ENCODE peak calls at places on chromosomes 7 and 10, in five cellular contexts. One of them, this sample, is unnamed.

GRCh38 chr10:28555358-28555757 is 22.4 kb downstream of the WAC start:
- DNase-seq in transverse colon: no peak
- DNase-seq in dorsolateral prefrontal cortex: no peak
- DNase-seq in thoracic aorta: no peak
- DNase-seq in PC-3: no peak
- DNase-seq in this sample: no peak

GRCh38 chr7:154480817-154481216 is 428.6 kb downstream of the DPP6 start:
- DNase-seq in thoracic aorta: no peak
- DNase-seq in PC-3: no peak
- DNase-seq in transverse colon: no peak
- DNase-seq in dorsolateral prefrontal cortex: no peak
- DNase-seq in this sample: no peak

GRCh38 chr10:6612371-6612770 is 32.3 kb upstream of the PRKCQ start:
- DNase-seq in thoracic aorta: no peak
- DNase-seq in dorsolateral prefrontal cortex: no peak
- DNase-seq in PC-3: no peak
- DNase-seq in transverse colon: no peak
- DNase-seq in this sample: peak; percentile 59

GRCh38 chr7:74365320-74366022 is 76.3 kb downstream of the CLIP2 start:
- DNase-seq in thoracic aorta: peak; percentile 17
- DNase-seq in PC-3: peak; percentile 40
- DNase-seq in transverse colon: peak; percentile 84
- DNase-seq in dorsolateral prefrontal cortex: peak; percentile 89
- DNase-seq in this sample: no peak

GRCh38 chr7:9776900-9777299 is 1196.8 kb upstream of the PHF14 start:
- DNase-seq in transverse colon: no peak
- DNase-seq in thoracic aorta: no peak
- DNase-seq in dorsolateral prefrontal cortex: no peak
- DNase-seq in PC-3: no peak
- DNase-seq in this sample: no peak

GRCh38 chr7:123607423-123607975 is 5.9 kb downstream of the ASB15 start:
- DNase-seq in PC-3: no peak
- DNase-seq in transverse colon: no peak
- DNase-seq in dorsolateral prefrontal cortex: no peak
- DNase-seq in thoracic aorta: no peak
- DNase-seq in this sample: no peak

GRCh38 chr7:19397917-19398316 is 252.7 kb upstream of the FERD3L start:
- DNase-seq in transverse colon: no peak
- DNase-seq in PC-3: peak; percentile 77
- DNase-seq in dorsolateral prefrontal cortex: no peak
- DNase-seq in thoracic aorta: no peak
- DNase-seq in this sample: no peak

GRCh38 chr10:79274279-79275104 is 72.8 kb upstream of the PPIF start:
- DNase-seq in transverse colon: peak; percentile 64
- DNase-seq in dorsolateral prefrontal cortex: peak; percentile 95
- DNase-seq in thoracic aorta: peak; percentile 71
- DNase-seq in PC-3: no peak
- DNase-seq in this sample: no peak

GRCh38 chr10:124962421-124962820 is 20.5 kb downstream of the ZRANB1 start:
- DNase-seq in dorsolateral prefrontal cortex: no peak
- DNase-seq in PC-3: peak; percentile 6
- DNase-seq in transverse colon: no peak
- DNase-seq in thoracic aorta: no peak
- DNase-seq in this sample: no peak

GRCh38 chr10:90920986-90921643 is at the start of gene ANKRD1:
- DNase-seq in thoracic aorta: no peak
- DNase-seq in PC-3: peak; percentile 93
- DNase-seq in transverse colon: no peak
- DNase-seq in dorsolateral prefrontal cortex: no peak
- DNase-seq in this sample: no peak

GRCh38 chr10:4708123-4708759 is 117.8 kb upstream of the AKR1E2 start:
- DNase-seq in thoracic aorta: no peak
- DNase-seq in PC-3: no peak
- DNase-seq in transverse colon: no peak
- DNase-seq in dorsolateral prefrontal cortex: no peak
- DNase-seq in this sample: no peak

GRCh38 chr7:69395072-69395714 is 203.1 kb upstream of the AUTS2 start:
- DNase-seq in transverse colon: no peak
- DNase-seq in dorsolateral prefrontal cortex: no peak
- DNase-seq in PC-3: no peak
- DNase-seq in thoracic aorta: no peak
- DNase-seq in this sample: no peak

GRCh38 chr10:17229016-17229716 is 1.1 kb downstream of the VIM start:
- DNase-seq in PC-3: peak; percentile 40
- DNase-seq in thoracic aorta: peak; percentile 70
- DNase-seq in transverse colon: peak; percentile 82
- DNase-seq in dorsolateral prefrontal cortex: peak; percentile 50
- DNase-seq in this sample: peak; percentile 92

GRCh38 chr7:26853788-26854393 is 10.5 kb downstream of the SKAP2 start:
- DNase-seq in transverse colon: no peak
- DNase-seq in thoracic aorta: no peak
- DNase-seq in PC-3: peak; percentile 73
- DNase-seq in dorsolateral prefrontal cortex: no peak
- DNase-seq in this sample: no peak

GRCh38 chr7:92835851-92836488 is 403 bp downstream of the CDK6 start:
- DNase-seq in thoracic aorta: no peak
- DNase-seq in PC-3: peak; percentile 23
- DNase-seq in dorsolateral prefrontal cortex: no peak
- DNase-seq in transverse colon: peak; percentile 48
- DNase-seq in this sample: peak; percentile 22

GRCh38 chr7:12569673-12570072 is 847 bp upstream of the SCIN start:
- DNase-seq in thoracic aorta: no peak
- DNase-seq in transverse colon: no peak
- DNase-seq in PC-3: no peak
- DNase-seq in dorsolateral prefrontal cortex: no peak
- DNase-seq in this sample: no peak

GRCh38 chr7:98557538-98558031 is 59.5 kb upstream of the NPTX2 start:
- DNase-seq in PC-3: peak; percentile 38
- DNase-seq in thoracic aorta: no peak
- DNase-seq in transverse colon: no peak
- DNase-seq in dorsolateral prefrontal cortex: no peak
- DNase-seq in this sample: no peak

GRCh38 chr7:66967029-66967428 is 28.4 kb downstream of the SBDS start:
- DNase-seq in transverse colon: no peak
- DNase-seq in dorsolateral prefrontal cortex: no peak
- DNase-seq in thoracic aorta: no peak
- DNase-seq in PC-3: no peak
- DNase-seq in this sample: no peak

GRCh38 chr10:9209105-9209798 is 1154.8 kb downstream of the GATA3 start:
- DNase-seq in thoracic aorta: no peak
- DNase-seq in PC-3: peak; percentile 66
- DNase-seq in dorsolateral prefrontal cortex: peak; percentile 58
- DNase-seq in transverse colon: peak; percentile 53
- DNase-seq in this sample: peak; percentile 48

GRCh38 chr7:130071701-130072622 is 1.6 kb downstream of the KLHDC10 start:
- DNase-seq in transverse colon: peak; percentile 60
- DNase-seq in thoracic aorta: no peak
- DNase-seq in dorsolateral prefrontal cortex: no peak
- DNase-seq in PC-3: peak; percentile 88
- DNase-seq in this sample: peak; percentile 57

GRCh38 chr7:127447326-127447945 is 54.9 kb upstream of the ZNF800 start:
- DNase-seq in transverse colon: peak; percentile 38
- DNase-seq in thoracic aorta: no peak
- DNase-seq in PC-3: peak; percentile 65
- DNase-seq in dorsolateral prefrontal cortex: no peak
- DNase-seq in this sample: peak; percentile 76

GRCh38 chr7:101017099-101017777 is 2.6 kb upstream of the MUC17 start:
- DNase-seq in transverse colon: peak; percentile 59
- DNase-seq in thoracic aorta: peak; percentile 41
- DNase-seq in dorsolateral prefrontal cortex: no peak
- DNase-seq in PC-3: peak; percentile 72
- DNase-seq in this sample: peak; percentile 51

GRCh38 chr7:147415991-147416390 is 1174.6 kb upstream of the C7orf33 start:
- DNase-seq in transverse colon: no peak
- DNase-seq in dorsolateral prefrontal cortex: no peak
- DNase-seq in thoracic aorta: no peak
- DNase-seq in PC-3: peak; percentile 9
- DNase-seq in this sample: no peak

GRCh38 chr7:30308392-30308791 is 24.0 kb downstream of the ZNRF2 start:
- DNase-seq in dorsolateral prefrontal cortex: no peak
- DNase-seq in PC-3: peak; percentile 80
- DNase-seq in thoracic aorta: no peak
- DNase-seq in transverse colon: no peak
- DNase-seq in this sample: no peak

GRCh38 chr7:128891942-128892269 is 18.6 kb downstream of the KCP start:
- DNase-seq in PC-3: no peak
- DNase-seq in thoracic aorta: no peak
- DNase-seq in dorsolateral prefrontal cortex: no peak
- DNase-seq in transverse colon: no peak
- DNase-seq in this sample: no peak

DNA sequence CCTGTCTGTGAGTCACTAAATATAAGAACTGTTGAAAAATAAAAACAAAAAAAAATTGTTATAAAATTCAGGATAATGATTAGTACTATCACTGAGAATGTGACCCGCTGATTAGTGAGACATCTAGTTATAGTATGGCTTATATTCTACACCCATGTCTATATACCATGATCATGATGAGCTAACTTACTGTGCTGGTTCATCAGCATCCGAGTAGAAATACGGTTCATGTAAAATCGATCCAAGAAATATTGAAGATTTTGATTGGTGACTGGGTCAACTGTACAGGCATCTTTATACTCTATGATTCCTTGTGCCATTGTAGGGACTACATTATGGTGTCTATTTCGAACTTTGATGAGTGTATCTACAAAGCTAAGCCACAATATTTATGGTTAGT is 3.7 kb downstream of the PDK4 start:
- DNase-seq in transverse colon: no peak
- DNase-seq in dorsolateral prefrontal cortex: no peak
- DNase-seq in PC-3: no peak
- DNase-seq in thoracic aorta: no peak
- DNase-seq in this sample: no peak
- H3K27me3 ChIP-seq in transverse colon: no peaks in the 10 kb centered on the region
- H3K27me3 ChIP-seq in dorsolateral prefrontal cortex: no peaks in the 10 kb centered on the region
- H3K27me3 ChIP-seq in PC-3: no peaks in the 10 kb centered on the region
- H3K27me3 ChIP-seq in thoracic aorta: no peaks in the 10 kb centered on the region
- H3K27me3 ChIP-seq in this sample: no peaks in the 10 kb centered on the region

GRCh38 chr7:116836911-116837310 is 25.5 kb upstream of the CAPZA2 start:
- DNase-seq in dorsolateral prefrontal cortex: no peak
- DNase-seq in transverse colon: no peak
- DNase-seq in PC-3: peak; percentile 73
- DNase-seq in thoracic aorta: no peak
- DNase-seq in this sample: no peak

GRCh38 chr7:116832692-116833091 is 29.7 kb upstream of the CAPZA2 start:
- DNase-seq in dorsolateral prefrontal cortex: no peak
- DNase-seq in PC-3: no peak
- DNase-seq in thoracic aorta: no peak
- DNase-seq in transverse colon: no peak
- DNase-seq in this sample: no peak

GRCh38 chr7:116840256-116840655 is 22.1 kb upstream of the CAPZA2 start:
- DNase-seq in thoracic aorta: no peak
- DNase-seq in dorsolateral prefrontal cortex: no peak
- DNase-seq in transverse colon: no peak
- DNase-seq in PC-3: no peak
- DNase-seq in this sample: no peak

GRCh38 chr7:116836080-116836479 is 26.3 kb upstream of the CAPZA2 start:
- DNase-seq in transverse colon: no peak
- DNase-seq in dorsolateral prefrontal cortex: no peak
- DNase-seq in thoracic aorta: no peak
- DNase-seq in PC-3: no peak
- DNase-seq in this sample: no peak

DNA sequence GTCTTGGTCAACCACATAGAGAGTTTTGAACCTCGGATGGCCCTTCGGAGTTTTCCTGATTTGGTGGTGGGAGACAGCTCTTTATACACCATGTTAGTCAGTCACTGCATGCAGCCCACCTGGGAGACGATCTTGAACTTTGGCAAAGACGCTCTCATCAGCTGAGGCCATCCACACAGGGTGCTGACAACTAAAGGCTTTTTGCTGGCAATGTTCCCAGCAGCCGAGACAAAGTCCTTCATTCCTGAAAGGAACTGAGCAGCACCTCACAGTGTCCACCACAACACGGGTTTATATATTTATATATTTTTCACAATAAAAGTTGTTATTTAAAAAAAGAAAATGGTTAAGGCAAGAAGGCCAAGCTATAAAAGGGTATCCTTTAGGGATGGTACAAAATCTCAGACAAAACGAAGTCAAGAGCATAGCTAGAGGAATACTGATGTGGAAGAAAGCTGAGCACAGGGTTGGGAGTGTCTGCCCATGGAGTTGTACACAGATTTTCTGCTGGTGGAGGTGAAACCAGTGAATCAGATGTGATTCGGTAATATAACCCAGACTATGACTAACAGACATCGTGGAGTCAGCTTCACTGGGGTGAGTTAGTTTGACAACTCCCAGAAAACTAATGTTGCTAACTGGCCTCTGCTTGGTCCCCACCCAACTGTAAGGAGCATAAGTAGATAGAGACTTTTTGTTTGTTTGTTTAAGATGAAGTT is 27.4 kb upstream of the CAPZA2 start:
- DNase-seq in thoracic aorta: no peak
- DNase-seq in PC-3: peak; percentile 67
- DNase-seq in dorsolateral prefrontal cortex: no peak
- DNase-seq in transverse colon: peak; percentile 67
- DNase-seq in this sample: no peak
- H3K27me3 ChIP-seq in thoracic aorta: no peaks in the 10 kb centered on the region
- H3K27me3 ChIP-seq in PC-3: no peaks in the 10 kb centered on the region
- H3K27me3 ChIP-seq in dorsolateral prefrontal cortex: no peaks in the 10 kb centered on the region
- H3K27me3 ChIP-seq in transverse colon: no peaks in the 10 kb centered on the region
- H3K27me3 ChIP-seq in this sample: no peaks in the 10 kb centered on the region

DNA sequence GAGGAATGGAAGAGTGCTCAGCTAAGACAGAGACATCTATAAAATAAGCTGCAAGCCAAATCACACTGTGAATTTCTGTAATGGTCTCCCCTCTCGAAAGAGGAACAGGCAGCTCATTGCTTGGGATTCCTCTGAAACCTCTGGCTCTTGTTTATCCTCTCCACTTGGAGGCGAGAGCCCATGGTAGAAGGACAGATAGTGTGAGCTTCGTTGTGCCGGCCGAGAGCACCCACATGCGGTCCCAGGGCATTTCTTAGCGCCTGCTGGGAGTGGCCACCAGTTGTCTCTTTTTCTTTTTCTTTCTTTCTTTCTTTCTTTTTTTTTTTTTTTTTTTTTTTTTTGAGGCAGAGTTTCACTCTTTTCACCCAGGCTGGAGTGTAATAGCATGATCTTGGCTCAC is 26.2 kb downstream of the CNPY1 start:
- DNase-seq in PC-3: no peak
- DNase-seq in thoracic aorta: no peak
- DNase-seq in dorsolateral prefrontal cortex: no peak
- DNase-seq in transverse colon: no peak
- DNase-seq in this sample: no peak
- H3K27me3 ChIP-seq in PC-3: peaks cover 91% of the 10 kb centered on the region
- H3K27me3 ChIP-seq in thoracic aorta: no peaks in the 10 kb centered on the region
- H3K27me3 ChIP-seq in dorsolateral prefrontal cortex: peaks cover 3% of the 10 kb centered on the region
- H3K27me3 ChIP-seq in transverse colon: peaks cover 72% of the 10 kb centered on the region
- H3K27me3 ChIP-seq in this sample: peaks cover 3% of the 10 kb centered on the region

GRCh38 chr10:123149162-123149567 is 1.2 kb downstream of the HMX2 start:
- DNase-seq in PC-3: no peak
- DNase-seq in dorsolateral prefrontal cortex: no peak
- DNase-seq in transverse colon: no peak
- DNase-seq in thoracic aorta: no peak
- DNase-seq in this sample: no peak
- H3K27me3 ChIP-seq in PC-3: no peaks in the 10 kb centered on the region
- H3K27me3 ChIP-seq in dorsolateral prefrontal cortex: peaks cover 93% of the 10 kb centered on the region
- H3K27me3 ChIP-seq in transverse colon: peaks cover 94% of the 10 kb centered on the region
- H3K27me3 ChIP-seq in thoracic aorta: peaks cover 63% of the 10 kb centered on the region
- H3K27me3 ChIP-seq in this sample: peaks cover 68% of the 10 kb centered on the region

GRCh38 chr7:142801601-142802295 is 31.0 kb downstream of the PRSS2 start:
- DNase-seq in dorsolateral prefrontal cortex: no peak
- DNase-seq in PC-3: no peak
- DNase-seq in thoracic aorta: no peak
- DNase-seq in transverse colon: no peak
- DNase-seq in this sample: no peak
- H3K27me3 ChIP-seq in dorsolateral prefrontal cortex: peaks cover 58% of the 10 kb centered on the region
- H3K27me3 ChIP-seq in PC-3: no peaks in the 10 kb centered on the region
- H3K27me3 ChIP-seq in thoracic aorta: peaks cover 5% of the 10 kb centered on the region
- H3K27me3 ChIP-seq in transverse colon: peaks cover 41% of the 10 kb centered on the region
- H3K27me3 ChIP-seq in this sample: no peaks in the 10 kb centered on the region

GRCh38 chr7:4928445-4928844 is 30.5 kb downstream of the MMD2 start:
- DNase-seq in transverse colon: no peak
- DNase-seq in dorsolateral prefrontal cortex: no peak
- DNase-seq in PC-3: no peak
- DNase-seq in thoracic aorta: no peak
- DNase-seq in this sample: no peak
- H3K27me3 ChIP-seq in transverse colon: peaks cover 8% of the 10 kb centered on the region
- H3K27me3 ChIP-seq in dorsolateral prefrontal cortex: no peaks in the 10 kb centered on the region
- H3K27me3 ChIP-seq in PC-3: no peaks in the 10 kb centered on the region
- H3K27me3 ChIP-seq in thoracic aorta: no peaks in the 10 kb centered on the region
- H3K27me3 ChIP-seq in this sample: no peaks in the 10 kb centered on the region

This sample was measured in CD8-positive, alpha-beta memory T cell.